ENCODE peak calls at places on chromosomes 2 and 18, in five cellular contexts. One of them, this sample, is unnamed.

GRCh38 chr2:238652053-238652770 is 195.7 kb upstream of the TWIST2 start:
- DNase-seq in pancreas: no peak
- DNase-seq in hepatocyte: no peak
- DNase-seq in heart left ventricle: no peak
- DNase-seq in K562: no peak
- DNase-seq in this sample: no peak

GRCh38 chr2:177474904-177475474 is 82.4 kb downstream of the AGPS start:
- DNase-seq in heart left ventricle: no peak
- DNase-seq in K562: no peak
- DNase-seq in hepatocyte: no peak
- DNase-seq in pancreas: no peak
- DNase-seq in this sample: no peak

GRCh38 chr2:240946046-240946445 is 39.9 kb downstream of the CROCC2 start:
- DNase-seq in heart left ventricle: peak
- DNase-seq in pancreas: no peak
- DNase-seq in hepatocyte: no peak
- DNase-seq in K562: no peak
- DNase-seq in this sample: no peak

GRCh38 chr2:158781562-158781961 is 13.6 kb upstream of the DAPL1 start:
- DNase-seq in hepatocyte: peak
- DNase-seq in K562: no peak
- DNase-seq in pancreas: no peak
- DNase-seq in heart left ventricle: no peak
- DNase-seq in this sample: no peak

GRCh38 chr2:207528980-207529329 is 807 bp upstream of the CREB1 start:
- DNase-seq in hepatocyte: peak
- DNase-seq in pancreas: no peak
- DNase-seq in K562: no peak
- DNase-seq in heart left ventricle: no peak
- DNase-seq in this sample: no peak

GRCh38 chr2:241985986-241986329 is 116.4 kb downstream of the RTP5 start:
- DNase-seq in K562: no peak
- DNase-seq in heart left ventricle: no peak
- DNase-seq in pancreas: no peak
- DNase-seq in hepatocyte: no peak
- DNase-seq in this sample: no peak

GRCh38 chr2:86360781-86361180 is 23.4 kb upstream of the REEP1 start:
- DNase-seq in hepatocyte: no peak
- DNase-seq in pancreas: no peak
- DNase-seq in K562: no peak
- DNase-seq in heart left ventricle: no peak
- DNase-seq in this sample: peak

GRCh38 chr2:222318712-222319575 is 20.1 kb upstream of the PAX3 start:
- DNase-seq in hepatocyte: peak
- DNase-seq in heart left ventricle: peak
- DNase-seq in pancreas: peak
- DNase-seq in K562: no peak
- DNase-seq in this sample: peak

GRCh38 chr2:11573418-11574175 is 39.8 kb downstream of the GREB1 start:
- DNase-seq in pancreas: no peak
- DNase-seq in hepatocyte: no peak
- DNase-seq in heart left ventricle: no peak
- DNase-seq in K562: no peak
- DNase-seq in this sample: no peak

GRCh38 chr2:31517442-31518203 is 63.1 kb downstream of the SRD5A2 start:
- DNase-seq in K562: no peak
- DNase-seq in hepatocyte: no peak
- DNase-seq in pancreas: no peak
- DNase-seq in heart left ventricle: no peak
- DNase-seq in this sample: no peak

GRCh38 chr2:238370482-238371372 is 50.4 kb downstream of the TRAF3IP1 start:
- DNase-seq in heart left ventricle: peak
- DNase-seq in K562: peak
- DNase-seq in pancreas: no peak
- DNase-seq in hepatocyte: peak
- DNase-seq in this sample: peak

GRCh38 chr2:234983011-234983726 is 31.4 kb downstream of the SH3BP4 start:
- DNase-seq in pancreas: no peak
- DNase-seq in hepatocyte: no peak
- DNase-seq in K562: no peak
- DNase-seq in heart left ventricle: no peak
- DNase-seq in this sample: no peak

GRCh38 chr2:217802876-217803638 is 199.7 kb downstream of the TNS1 start:
- DNase-seq in K562: no peak
- DNase-seq in pancreas: no peak
- DNase-seq in hepatocyte: no peak
- DNase-seq in heart left ventricle: no peak
- DNase-seq in this sample: no peak

GRCh38 chr2:168639501-168639900 is 162.9 kb upstream of the NOSTRIN start:
- DNase-seq in heart left ventricle: peak
- DNase-seq in K562: no peak
- DNase-seq in pancreas: no peak
- DNase-seq in hepatocyte: peak
- DNase-seq in this sample: no peak

GRCh38 chr2:167942495-167943081 is 304.8 kb downstream of the STK39 start:
- DNase-seq in hepatocyte: no peak
- DNase-seq in pancreas: no peak
- DNase-seq in heart left ventricle: no peak
- DNase-seq in K562: no peak
- DNase-seq in this sample: no peak

GRCh38 chr2:167209784-167210183 is 321.5 kb downstream of the XIRP2 start:
- DNase-seq in K562: no peak
- DNase-seq in pancreas: no peak
- DNase-seq in heart left ventricle: no peak
- DNase-seq in hepatocyte: no peak
- DNase-seq in this sample: no peak

GRCh38 chr2:72278046-72278445 is 130.4 kb upstream of the CYP26B1 start:
- DNase-seq in pancreas: no peak
- DNase-seq in hepatocyte: peak
- DNase-seq in heart left ventricle: no peak
- DNase-seq in K562: no peak
- DNase-seq in this sample: no peak

GRCh38 chr18:23584019-23584970 is 2.0 kb downstream of the NPC1 start:
- DNase-seq in pancreas: no peak
- DNase-seq in heart left ventricle: no peak
- DNase-seq in K562: no peak
- DNase-seq in hepatocyte: no peak
- DNase-seq in this sample: no peak
- H3K27ac ChIP-seq in pancreas: no peak
- H3K27ac ChIP-seq in heart left ventricle: no peak
- H3K27ac ChIP-seq in K562: no peak
- H3K27ac ChIP-seq in hepatocyte: peak
- H3K27ac ChIP-seq in this sample: no peak

DNA sequence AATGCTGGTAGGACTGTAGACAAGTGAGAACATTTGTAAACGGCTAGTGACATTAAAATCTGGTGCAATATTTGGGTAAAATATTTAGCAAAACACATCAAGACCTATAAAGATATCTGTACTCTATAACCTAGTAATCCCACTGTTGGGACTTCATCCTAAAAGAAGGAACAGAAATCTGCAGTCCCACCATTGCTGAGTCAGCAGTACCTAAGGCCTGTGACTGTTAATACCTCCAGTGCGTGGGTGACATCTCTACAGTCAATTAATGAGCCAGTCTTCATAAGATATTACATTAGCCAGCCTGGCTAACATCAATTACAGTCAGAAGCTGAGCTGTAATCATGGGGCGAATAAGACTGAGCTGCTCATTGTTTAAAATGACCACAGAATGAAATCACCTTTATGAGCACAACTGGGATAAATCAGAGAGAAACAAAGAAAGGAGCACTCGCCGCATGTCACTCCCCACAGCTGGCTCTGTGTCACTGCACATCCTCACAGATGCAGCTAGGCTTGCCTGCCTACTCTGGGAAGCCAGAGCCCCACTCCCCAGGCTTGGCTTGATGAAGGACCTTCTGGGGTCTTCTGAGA is 145.2 kb downstream of the ZBTB7C start:
- DNase-seq in heart left ventricle: no peak
- DNase-seq in pancreas: no peak
- DNase-seq in K562: no peak
- DNase-seq in hepatocyte: no peak
- DNase-seq in this sample: no peak
- H3K27ac ChIP-seq in heart left ventricle: no peak
- H3K27ac ChIP-seq in pancreas: no peak
- H3K27ac ChIP-seq in K562: no peak
- H3K27ac ChIP-seq in hepatocyte: no peak
- H3K27ac ChIP-seq in this sample: no peak

GRCh38 chr2:30230855-30231725 is at the start of gene LBH:
- DNase-seq in hepatocyte: peak
- DNase-seq in K562: peak
- DNase-seq in pancreas: peak
- DNase-seq in heart left ventricle: peak
- DNase-seq in this sample: peak
- H3K27ac ChIP-seq in hepatocyte: peak
- H3K27ac ChIP-seq in K562: peak
- H3K27ac ChIP-seq in pancreas: peak
- H3K27ac ChIP-seq in heart left ventricle: peak
- H3K27ac ChIP-seq in this sample: peak

DNA sequence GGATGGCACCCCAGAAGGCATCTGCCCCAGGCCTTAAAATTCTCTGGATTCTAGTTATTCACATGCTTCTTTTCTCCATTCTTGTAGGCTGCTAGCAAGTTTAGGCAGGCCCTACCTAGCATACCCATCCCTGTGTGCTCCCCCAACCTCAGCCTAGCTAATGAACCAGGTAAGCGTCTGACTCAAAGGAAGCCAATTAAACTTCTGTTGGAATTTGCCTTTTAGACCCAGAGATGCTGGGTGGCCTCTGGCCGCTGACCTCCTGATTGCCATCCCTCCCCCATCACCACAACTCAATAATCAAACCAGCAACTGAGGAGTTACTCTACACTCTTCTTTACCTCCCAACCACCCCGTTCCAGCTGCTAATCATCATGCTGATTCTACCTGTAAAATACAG is 19.0 kb upstream of the CEP68 start:
- DNase-seq in heart left ventricle: no peak
- DNase-seq in pancreas: no peak
- DNase-seq in K562: no peak
- DNase-seq in hepatocyte: no peak
- DNase-seq in this sample: no peak
- H3K27ac ChIP-seq in heart left ventricle: no peak
- H3K27ac ChIP-seq in pancreas: no peak
- H3K27ac ChIP-seq in K562: no peak
- H3K27ac ChIP-seq in hepatocyte: no peak
- H3K27ac ChIP-seq in this sample: no peak

GRCh38 chr2:134776836-134777235 is 58.0 kb upstream of the TMEM163 start:
- DNase-seq in heart left ventricle: no peak
- DNase-seq in K562: no peak
- DNase-seq in pancreas: no peak
- DNase-seq in hepatocyte: no peak
- DNase-seq in this sample: no peak
- H3K27ac ChIP-seq in heart left ventricle: no peak
- H3K27ac ChIP-seq in K562: no peak
- H3K27ac ChIP-seq in pancreas: no peak
- H3K27ac ChIP-seq in hepatocyte: no peak
- H3K27ac ChIP-seq in this sample: no peak

This sample was measured in WERI-Rb-1.